ENCODE peak calls at places on chromosomes 1 and 21, in six cellular contexts. V is left lung, E is body of pancreas, M is cardiac muscle cell, I is GM12864, Y is astrocyte of the cerebellum. T is an unnamed sample.

GRCh38 chr1:214441119-214441518 is 110.3 kb downstream of the PTPN14 start:
- DNase-seq in M (peak; percentile 73), Y (no peak), I (no peak), E (no peak), V (no peak), T (no peak)

GRCh38 chr1:81296584-81296983 is 504.1 kb upstream of the ADGRL2 start:
- DNase-seq in E (no peak), V (no peak), I (no peak), Y (no peak), M (peak; percentile 69), T (no peak)

GRCh38 chr1:215730600-215730999 is 163.5 kb downstream of the KCTD3 start:
- DNase-seq in Y (no peak), E (no peak), I (no peak), M (no peak), V (no peak), T (no peak)

GRCh38 chr1:182281541-182281940 is 110.0 kb downstream of the GLUL start:
- DNase-seq in V (no peak), E (no peak), I (no peak), M (no peak), Y (no peak), T (no peak)

GRCh38 chr1:206703647-206704046 is 18.9 kb downstream of the MAPKAPK2 start:
- DNase-seq in V (no peak), E (no peak), I (no peak), Y (no peak), M (no peak), T (no peak)

GRCh38 chr1:1430114-1430982 is 5.1 kb upstream of the VWA1 start:
- DNase-seq in Y (peak; percentile 40), E (peak; percentile 91), I (no peak), M (peak; percentile 93), V (peak; percentile 71), T (no peak)

GRCh38 chr1:8571200-8571984 is 246.0 kb downstream of the RERE start:
- DNase-seq in V (no peak), M (peak; percentile 70), E (peak; percentile 22), I (no peak), Y (peak; percentile 29), T (no peak)

GRCh38 chr1:6358757-6359567 is 34.6 kb downstream of the ACOT7 start:
- DNase-seq in V (no peak), M (peak; percentile 80), Y (peak; percentile 38), E (peak; percentile 37), I (no peak), T (no peak)

GRCh38 chr1:103945774-103946173 is 196.1 kb downstream of the AMY1C start:
- DNase-seq in I (no peak), E (no peak), V (no peak), M (no peak), Y (no peak), T (no peak)

GRCh38 chr1:153535664-153536585 is at the start of gene S100A6:
- DNase-seq in M (peak; percentile 90), Y (peak; percentile 42), V (peak; percentile 93), E (peak; percentile 77), I (no peak), T (peak; percentile 92)

GRCh38 chr1:63833346-63834065 is 59.7 kb downstream of the ROR1 start:
- DNase-seq in V (no peak), I (no peak), E (no peak), M (no peak), Y (no peak), T (no peak)

GRCh38 chr1:1402081-1402900 is 3.2 kb upstream of the CCNL2 start:
- DNase-seq in E (peak; percentile 40), V (no peak), M (peak; percentile 71), I (no peak), Y (no peak), T (no peak)

GRCh38 chr1:228742535-228742934 is 7.3 kb downstream of the RHOU start:
- DNase-seq in I (no peak), Y (no peak), M (no peak), E (no peak), V (no peak), T (no peak)

GRCh38 chr1:179145521-179145920 is 63.7 kb downstream of the TOR3A start:
- DNase-seq in V (no peak), M (no peak), Y (no peak), E (no peak), I (no peak), T (no peak)

GRCh38 chr1:179143332-179143731 is 61.5 kb downstream of the TOR3A start:
- DNase-seq in V (no peak), Y (peak; percentile 92), I (no peak), E (no peak), M (peak; percentile 92), T (no peak)

GRCh38 chr1:179144621-179145020 is 62.8 kb downstream of the TOR3A start:
- DNase-seq in Y (no peak), I (no peak), E (no peak), M (no peak), V (no peak), T (no peak)

GRCh38 chr1:179141592-179142244 is 59.8 kb downstream of the TOR3A start:
- DNase-seq in Y (no peak), E (no peak), M (peak; percentile 68), I (no peak), V (no peak), T (no peak)

GRCh38 chr1:179142889-179143299 is 61.0 kb downstream of the TOR3A start:
- DNase-seq in Y (peak; percentile 97), E (no peak), V (no peak), I (no peak), M (peak; percentile 97), T (no peak)
- H3K4me3 ChIP-seq in Y (peak overlapping the region; percentile 51), E (no peak overlapping the region), V (peak overlapping the region; percentile 41), I (no peak overlapping the region), M (no peak overlapping the region), T (peak overlapping the region; percentile 42)

DNA sequence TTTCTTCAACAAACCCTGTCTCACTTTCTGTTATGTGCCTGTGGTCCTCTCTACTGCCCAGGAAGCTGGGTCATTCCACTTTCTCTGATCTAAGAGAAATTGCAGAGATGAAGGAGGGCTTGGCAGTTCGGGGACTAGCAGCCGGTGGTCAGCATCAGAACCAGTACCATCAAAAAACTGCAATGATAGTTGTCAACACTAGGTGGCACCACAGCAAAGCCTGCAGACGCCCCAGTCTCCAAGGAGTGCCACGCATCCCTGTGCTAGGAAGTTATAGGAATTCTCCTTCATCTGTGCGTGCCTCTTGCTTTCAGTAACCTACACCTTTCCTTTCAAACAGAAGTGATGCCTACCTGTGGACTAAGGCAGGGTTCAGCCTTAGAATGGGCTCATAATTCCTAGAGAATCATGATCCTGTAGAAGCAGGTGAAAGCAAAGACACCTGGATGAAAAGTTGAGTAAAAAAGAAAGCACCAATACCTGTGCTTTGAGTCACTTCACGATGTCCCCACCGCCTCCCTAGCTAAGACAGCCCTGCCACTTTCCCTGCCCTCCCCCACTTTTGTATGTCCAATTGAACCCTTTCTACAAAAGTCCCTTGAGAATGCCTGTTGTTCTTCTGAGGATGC is 129.2 kb downstream of the ADAMTS1 start:
- DNase-seq in V (no peak), I (no peak), M (peak; percentile 71), Y (peak; percentile 31), E (peak; percentile 52), T (no peak)
- TF ChIP-seq CTCF in V (peak; percentile 60), I (peak; percentile 67), M (peak; percentile 90), Y (peak; percentile 92), E (peak; percentile 61), T (peak; percentile 78)

GRCh38 chr1:232519186-232519585 is 110.7 kb downstream of the SIPA1L2 start:
- DNase-seq in I (no peak), V (no peak), Y (no peak), E (no peak), M (no peak), T (no peak)

GRCh38 chr1:232524056-232524455 is 105.9 kb downstream of the SIPA1L2 start:
- DNase-seq in M (peak; percentile 29), V (no peak), E (no peak), Y (no peak), I (no peak), T (no peak)

GRCh38 chr1:232518357-232518756 is 111.6 kb downstream of the SIPA1L2 start:
- DNase-seq in E (no peak), I (no peak), M (no peak), Y (no peak), V (no peak), T (no peak)

GRCh38 chr1:232521660-232522059 is 108.3 kb downstream of the SIPA1L2 start:
- DNase-seq in V (no peak), Y (no peak), M (no peak), I (no peak), E (no peak), T (no peak)

DNA sequence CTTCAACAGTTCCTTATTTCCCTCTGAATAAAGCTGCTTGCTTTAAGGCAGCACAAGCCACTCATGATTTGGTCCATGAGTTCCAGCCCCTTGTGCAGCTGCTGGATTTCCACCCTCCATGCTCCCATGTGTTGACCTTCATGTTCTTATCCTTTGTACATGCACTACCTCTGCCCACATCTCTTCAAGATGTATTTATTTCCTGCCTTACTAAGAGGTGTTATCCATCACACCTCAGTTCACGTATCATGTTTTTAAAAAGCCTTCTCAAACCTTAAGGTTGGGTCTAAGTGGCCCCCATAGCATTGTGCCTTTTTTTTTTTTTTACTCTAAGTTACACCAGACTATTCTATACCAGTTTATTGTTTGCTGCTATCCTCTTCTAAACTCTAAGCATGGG is 107.7 kb downstream of the SIPA1L2 start:
- DNase-seq in Y (no peak), V (no peak), E (no peak), I (no peak), M (no peak), T (no peak)
- H3K4me3 ChIP-seq in Y (no peak overlapping the region), V (no peak overlapping the region), E (no peak overlapping the region), I (no peak overlapping the region), M (no peak overlapping the region), T (no peak overlapping the region)

GRCh38 chr1:172954476-172955150 is 96.1 kb downstream of the TNFSF18 start:
- DNase-seq in M (no peak), Y (no peak), I (no peak), E (no peak), V (no peak), T (no peak)
- TF ChIP-seq CTCF in M (no peak), Y (no peak), I (no peak), E (no peak), V (no peak), T (no peak)

DNA sequence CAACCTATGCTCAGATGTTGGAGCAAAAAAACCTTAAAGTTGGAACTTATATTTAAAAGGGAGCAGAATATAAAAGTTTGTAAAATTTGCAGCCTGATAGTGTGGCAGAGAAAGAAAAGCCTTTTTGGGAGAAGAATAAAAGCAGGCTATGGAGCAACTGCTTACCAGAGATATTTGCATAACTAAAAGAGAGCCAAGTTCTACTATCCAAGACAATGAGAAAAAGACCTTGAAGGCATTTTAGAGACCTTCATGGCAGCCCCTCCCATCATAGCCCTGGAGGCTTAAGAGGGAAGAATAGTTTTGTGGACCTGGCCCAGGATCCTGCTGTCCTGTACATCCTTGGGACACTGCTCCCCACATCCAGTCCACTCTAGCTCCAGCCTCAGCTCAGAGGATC is 312.5 kb upstream of the ZRANB2 start:
- DNase-seq in E (no peak), M (no peak), Y (no peak), V (no peak), I (no peak), T (no peak)
- H3K4me3 ChIP-seq in E (no peak overlapping the region), M (no peak overlapping the region), Y (no peak overlapping the region), V (no peak overlapping the region), I (no peak overlapping the region), T (no peak overlapping the region)

T was measured in RWPE2.